ENCODE peak calls at places on chromosomes 3 and 15, in five cellular contexts. L, W, I, Q and N are unnamed samples.
A peak's percentile ranks its signal among the peaks of the same experiment; 100 is the strongest.

GRCh38 chr3:17195856-17196604 is 311.3 kb downstream of the PLCL2 start:
- DNase-seq in Q (no peak), W (no peak), L (no peak), I (no peak), N (no peak)

GRCh38 chr3:12557472-12558105 is 702 bp downstream of the MKRN2 start:
- DNase-seq in L (no peak), Q (peak; percentile 49), I (no peak), W (no peak), N (no peak)

GRCh38 chr15:60555291-60555690 is 76.3 kb upstream of the ICE2 start:
- DNase-seq in L (no peak), Q (no peak), W (no peak), I (no peak), N (no peak)

GRCh38 chr15:34804113-34804512 is 8.8 kb upstream of the ACTC1 start:
- DNase-seq in I (no peak), L (no peak), Q (no peak), W (no peak), N (no peak)

GRCh38 chr3:184423567-184423966 is 43.7 kb downstream of the CHRD start:
- DNase-seq in I (no peak), W (no peak), L (no peak), Q (no peak), N (no peak)

GRCh38 chr15:46955576-46955975 is 761.7 kb upstream of the SEMA6D start:
- DNase-seq in W (no peak), I (no peak), Q (no peak), L (no peak), N (no peak)

GRCh38 chr15:43135351-43135750 is 2.0 kb downstream of the TMEM62 start:
- DNase-seq in W (no peak), I (no peak), Q (no peak), L (no peak), N (no peak)

GRCh38 chr3:136955813-136956212 is 2.0 kb upstream of the IL20RB start:
- DNase-seq in L (peak; percentile 51), Q (peak; percentile 81), W (no peak), I (no peak), N (no peak)

GRCh38 chr3:130258532-130258952 is 86.9 kb upstream of the COL6A5 start:
- DNase-seq in L (no peak), I (peak; percentile 38), W (peak; percentile 25), Q (no peak), N (no peak)

GRCh38 chr15:89119489-89120478 is 31.5 kb downstream of the ABHD2 start:
- DNase-seq in W (no peak), I (no peak), Q (peak; percentile 51), L (peak; percentile 78), N (no peak)

GRCh38 chr15:87498545-87498944 is 758.0 kb downstream of the NTRK3 start:
- DNase-seq in Q (no peak), I (no peak), W (no peak), L (no peak), N (no peak)

GRCh38 chr3:49119439-49119838 is 1.2 kb downstream of the USP19 start:
- DNase-seq in W (no peak), I (no peak), Q (no peak), L (no peak), N (peak; percentile 57)

GRCh38 chr3:101780661-101781060 is 1.6 kb downstream of the NXPE3 start:
- DNase-seq in L (peak; percentile 33), W (no peak), I (no peak), Q (peak; percentile 14), N (peak; percentile 59)

GRCh38 chr3:108089544-108089943 is 1.3 kb downstream of the CD47 start:
- DNase-seq in L (no peak), I (no peak), Q (no peak), W (no peak), N (no peak)

GRCh38 chr3:183924543-183924942 is 39.9 kb upstream of the PARL start:
- DNase-seq in W (no peak), L (no peak), I (no peak), Q (no peak), N (no peak)

GRCh38 chr3:182739619-182740018 is 53.7 kb upstream of the ATP11B start:
- DNase-seq in L (no peak), Q (no peak), I (no peak), W (no peak), N (no peak)

GRCh38 chr3:150603090-150603887 is at the start of gene SELENOT:
- DNase-seq in L (peak; percentile 93), I (peak; percentile 94), W (peak; percentile 93), Q (peak; percentile 92), N (peak; percentile 88)

GRCh38 chr15:92069308-92070244 is 216.1 kb downstream of the SLCO3A1 start:
- DNase-seq in I (peak; percentile 38), L (no peak), Q (no peak), W (peak; percentile 34), N (peak; percentile 17)

GRCh38 chr3:125192190-125193035 is 20.1 kb downstream of the SLC12A8 start:
- DNase-seq in I (no peak), L (no peak), W (no peak), Q (no peak), N (no peak)

GRCh38 chr3:125191256-125191655 is 21.3 kb downstream of the SLC12A8 start:
- DNase-seq in Q (no peak), W (no peak), L (no peak), I (no peak), N (no peak)

GRCh38 chr3:125191730-125192129 is 20.8 kb downstream of the SLC12A8 start:
- DNase-seq in W (no peak), Q (no peak), I (no peak), L (no peak), N (no peak)

GRCh38 chr3:125189378-125190165 is 23.0 kb downstream of the SLC12A8 start:
- DNase-seq in Q (no peak), W (no peak), L (no peak), I (no peak), N (no peak)

GRCh38 chr3:125190781-125191180 is 21.8 kb downstream of the SLC12A8 start:
- DNase-seq in I (no peak), W (no peak), L (no peak), Q (no peak), N (no peak)
- H3K27ac ChIP-seq in I (no peak overlapping the region), W (no peak overlapping the region), L (no peak overlapping the region), Q (no peak overlapping the region), N (no peak overlapping the region)

DNA sequence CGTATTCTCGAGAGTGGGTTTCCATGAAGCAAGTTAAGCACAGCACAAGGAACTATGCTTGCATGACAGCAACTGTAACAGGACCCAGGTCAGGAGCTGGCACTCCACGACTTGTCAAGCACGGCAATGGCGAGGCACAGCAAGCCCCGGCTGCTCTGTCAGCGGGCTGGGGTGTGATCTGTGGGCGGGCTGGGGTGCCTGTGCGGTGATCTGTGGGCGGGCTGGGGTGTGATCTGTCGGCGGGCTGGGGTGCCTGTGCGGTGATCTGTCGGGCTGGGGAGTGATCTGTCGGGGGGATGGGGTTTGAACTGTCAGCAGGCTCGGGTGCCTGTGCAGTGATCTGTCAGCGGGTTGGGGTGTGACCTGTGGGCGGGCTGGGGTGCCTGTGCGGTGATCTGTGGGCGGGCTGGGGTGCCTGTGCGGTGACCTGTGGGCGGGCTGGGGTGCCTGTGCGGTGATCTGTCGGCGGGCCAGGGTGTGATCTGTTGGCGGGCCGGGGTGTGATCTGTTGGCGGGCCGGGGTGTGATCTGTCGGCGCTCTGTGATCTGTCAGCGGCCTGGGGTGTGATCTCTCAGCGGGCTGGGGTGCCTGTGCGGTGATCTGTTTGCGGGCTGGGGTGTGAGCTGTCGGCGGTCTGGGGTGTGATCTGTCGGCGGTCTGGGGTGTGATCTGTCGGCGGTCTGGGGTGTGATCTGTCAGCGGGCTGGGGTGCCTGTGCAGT is 205.7 kb downstream of the XXYLT1 start:
- DNase-seq in I (peak; percentile 60), W (no peak), L (no peak), Q (no peak), N (no peak)
- H3K27ac ChIP-seq in I (peak overlapping the region; percentile 79), W (no peak overlapping the region), L (peak overlapping the region; percentile 64), Q (no peak overlapping the region), N (no peak overlapping the region)

DNA sequence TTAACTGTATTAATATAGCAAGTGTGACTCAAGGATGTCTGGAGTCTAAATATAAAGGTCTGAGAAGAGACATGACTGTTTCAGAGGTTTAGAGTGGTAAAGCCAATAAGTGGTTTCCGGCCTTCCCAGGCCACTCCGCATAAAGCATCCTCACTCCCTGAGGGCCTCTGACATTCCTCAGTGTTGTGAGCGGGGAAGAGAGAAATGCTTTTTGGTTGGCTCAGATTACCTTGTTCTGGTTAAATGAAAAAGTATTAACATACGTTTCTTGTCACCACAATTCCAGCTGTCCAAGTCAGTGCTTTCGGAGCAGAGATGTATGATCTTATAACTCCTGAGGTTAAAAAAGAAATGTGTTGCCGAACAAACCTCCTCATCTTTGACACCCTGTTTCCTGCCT is 103.8 kb downstream of the RBMS3 start:
- DNase-seq in I (peak; percentile 22), Q (no peak), L (no peak), W (peak; percentile 30), N (no peak)
- H3K27ac ChIP-seq in I (peak overlapping the region; percentile 60), Q (no peak overlapping the region), L (no peak overlapping the region), W (peak overlapping the region; percentile 61), N (peak overlapping the region; percentile 58)

GRCh38 chr3:127001486-127002194 is 18.7 kb downstream of the PLXNA1 start:
- DNase-seq in L (no peak), Q (no peak), W (no peak), I (no peak), N (no peak)

GRCh38 chr3:127003175-127003555 is 20.2 kb downstream of the PLXNA1 start:
- DNase-seq in W (no peak), I (no peak), Q (no peak), L (no peak), N (no peak)

GRCh38 chr3:127000792-127001191 is 17.9 kb downstream of the PLXNA1 start:
- DNase-seq in L (no peak), W (no peak), Q (no peak), I (no peak), N (no peak)

GRCh38 chr3:127003601-127004280 is 20.8 kb downstream of the PLXNA1 start:
- DNase-seq in L (no peak), Q (no peak), W (no peak), I (no peak), N (no peak)

GRCh38 chr3:127002195-127003174 is 19.6 kb downstream of the PLXNA1 start:
- DNase-seq in W (peak; percentile 89), I (peak; percentile 90), Q (no peak), L (no peak), N (peak; percentile 46)
- H3K27ac ChIP-seq in W (peak overlapping the region; percentile 11), I (peak overlapping the region; percentile 70), Q (no peak overlapping the region), L (no peak overlapping the region), N (peak overlapping the region; percentile 60)